ENCODE peak calls at places on chromosome 9, in ten cellular contexts. D is prostate gland, X is HCT116, F is NB4, Y is IMR-90, L is uterus, G is stomach, S is H1, O is A549, Q is transverse colon. R is an unnamed sample.

GRCh38 chr9:107218834-107219485 is 64.1 kb upstream of the RAD23B start:
- DNase-seq in L (no peak), S (no peak), X (no peak), Y (no peak), O (no peak), D (no peak), F (no peak), Q (no peak), G (no peak), R (no peak)

GRCh38 chr9:21153688-21154608 is 12.3 kb upstream of the IFNW1 start:
- DNase-seq in O (no peak), S (no peak), D (no peak), L (no peak), Q (no peak), X (peak; percentile 51), F (peak; percentile 91), G (no peak), Y (peak; percentile 1), R (no peak)

GRCh38 chr9:17810728-17811634 is 232.1 kb downstream of the SH3GL2 start:
- DNase-seq in F (peak; percentile 73), D (peak; percentile 58), Y (peak; percentile 66), O (peak; percentile 17), G (peak; percentile 65), S (no peak), X (peak; percentile 15), Q (peak; percentile 60), L (peak; percentile 40), R (no peak)

GRCh38 chr9:126440938-126441337 is 114.3 kb downstream of the MVB12B start:
- DNase-seq in L (no peak), D (no peak), G (no peak), O (no peak), Q (no peak), S (no peak), X (no peak), Y (no peak), F (no peak), R (peak; percentile 81)

GRCh38 chr9:110671849-110672248 is 3.3 kb downstream of the MUSK start:
- DNase-seq in D (no peak), X (no peak), Y (no peak), L (no peak), O (no peak), F (no peak), Q (no peak), S (no peak), G (no peak), R (no peak)

GRCh38 chr9:35645736-35646582 is 4.8 kb downstream of the SIT1 start:
- DNase-seq in S (no peak), G (peak; percentile 45), L (peak; percentile 57), X (peak; percentile 22), Q (peak; percentile 65), F (peak; percentile 84), O (no peak), Y (no peak), D (peak; percentile 54), R (no peak)

GRCh38 chr9:98231770-98232478 is 23.5 kb downstream of the TBC1D2 start:
- DNase-seq in F (peak; percentile 31), X (no peak), D (no peak), Q (no peak), S (no peak), Y (peak; percentile 95), O (no peak), G (no peak), L (no peak), R (no peak)

GRCh38 chr9:80796662-80797426 is 892.5 kb downstream of the TLE1 start:
- DNase-seq in Y (no peak), X (no peak), L (peak; percentile 35), G (no peak), Q (no peak), D (peak; percentile 45), S (no peak), O (no peak), F (no peak), R (no peak)

GRCh38 chr9:89778100-89779085 is 173.6 kb downstream of the GADD45G start:
- DNase-seq in F (no peak), G (no peak), O (no peak), X (no peak), S (no peak), Y (no peak), D (no peak), Q (no peak), L (no peak), R (no peak)

GRCh38 chr9:95177617-95178016 is 139.9 kb downstream of the FANCC start:
- DNase-seq in S (no peak), Q (no peak), G (no peak), O (no peak), D (no peak), L (no peak), Y (no peak), X (no peak), F (no peak), R (no peak)
- H3K4me3 ChIP-seq in S (no peak overlapping the region), Q (no peak overlapping the region), G (no peak overlapping the region), O (no peak overlapping the region), D (no peak overlapping the region), L (no peak overlapping the region), Y (no peak overlapping the region), X (no peak overlapping the region), F (no peak overlapping the region), R (no peak overlapping the region)

DNA sequence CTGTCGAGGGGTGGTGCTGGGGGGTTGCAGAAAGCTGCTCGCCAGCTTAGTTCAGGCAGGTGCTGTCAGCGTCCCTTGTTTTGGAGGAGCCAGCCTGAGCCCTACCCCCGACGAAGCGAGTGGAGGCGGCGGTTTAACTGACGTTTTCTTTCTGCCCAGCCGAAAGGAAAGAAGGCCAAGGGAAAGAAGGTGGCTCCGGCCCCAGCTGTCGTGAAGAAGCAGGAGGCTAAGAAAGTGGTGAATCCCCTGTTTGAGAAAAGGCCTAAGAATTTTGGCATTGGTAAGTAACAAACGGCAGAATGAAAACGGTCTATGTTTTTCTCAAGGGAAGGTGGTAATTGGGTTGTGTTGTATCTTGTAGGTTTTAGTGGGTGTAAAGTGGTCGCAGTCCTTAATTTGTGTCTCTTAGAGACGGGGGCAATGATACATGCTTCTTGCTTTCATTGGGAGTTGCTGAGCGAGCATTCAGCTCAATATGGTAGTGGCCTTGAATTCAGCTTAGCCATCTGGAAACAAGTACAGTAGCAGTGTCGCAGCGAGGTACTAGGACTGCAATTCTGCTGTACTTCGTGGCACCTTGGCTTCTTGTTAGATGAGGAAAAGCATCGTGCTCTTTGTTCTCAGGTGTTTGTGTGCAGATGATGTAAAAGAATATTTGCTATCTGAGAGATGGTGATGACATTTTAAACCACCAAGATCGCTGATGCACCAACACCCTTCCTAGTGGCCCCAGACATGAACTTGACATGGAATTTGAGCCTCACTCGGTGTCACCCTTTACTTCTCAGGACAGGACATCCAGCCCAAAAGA is 950 bp downstream of the RPL7A start:
- DNase-seq in Y (no peak), D (no peak), X (no peak), S (no peak), G (no peak), F (no peak), O (no peak), L (no peak), Q (no peak), R (no peak)
- TF ChIP-seq POLR2A in Y (no peak), D (no peak), X (no peak), S (no peak), G (no peak), F (no peak), O (no peak), L (no peak), Q (no peak), R (no peak)

DNA sequence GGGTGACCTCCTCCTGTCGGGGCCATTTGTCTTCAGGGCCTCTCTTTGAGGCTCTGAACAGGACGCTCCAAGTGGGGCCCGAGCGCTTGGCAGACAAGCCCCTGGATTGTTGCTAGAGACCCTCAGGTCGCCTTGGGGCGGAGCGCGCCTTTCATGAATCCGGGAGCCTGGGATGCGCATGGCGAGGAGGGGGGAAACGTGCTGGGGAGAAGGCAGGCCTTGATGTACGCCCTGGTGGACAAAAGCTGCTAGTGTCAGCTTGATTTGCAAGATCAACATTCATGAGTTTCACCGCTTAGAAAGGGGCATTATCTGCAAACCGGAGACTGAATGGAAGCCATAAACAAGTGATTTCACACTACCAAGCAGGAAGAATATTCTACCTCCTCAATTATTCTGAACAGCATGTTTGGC is 226.3 kb downstream of the SMARCA2 start:
- DNase-seq in D (peak; percentile 13), Y (peak; percentile 86), S (peak; percentile 70), G (no peak), Q (no peak), F (peak; percentile 48), X (no peak), O (no peak), L (peak; percentile 61), R (no peak)
- TF ChIP-seq CTCF in D (no peak), Y (peak; percentile 26), S (peak; percentile 76), G (no peak), Q (peak; percentile 5), F (peak; percentile 15), X (no peak), O (no peak), L (no peak), R (no peak)

DNA sequence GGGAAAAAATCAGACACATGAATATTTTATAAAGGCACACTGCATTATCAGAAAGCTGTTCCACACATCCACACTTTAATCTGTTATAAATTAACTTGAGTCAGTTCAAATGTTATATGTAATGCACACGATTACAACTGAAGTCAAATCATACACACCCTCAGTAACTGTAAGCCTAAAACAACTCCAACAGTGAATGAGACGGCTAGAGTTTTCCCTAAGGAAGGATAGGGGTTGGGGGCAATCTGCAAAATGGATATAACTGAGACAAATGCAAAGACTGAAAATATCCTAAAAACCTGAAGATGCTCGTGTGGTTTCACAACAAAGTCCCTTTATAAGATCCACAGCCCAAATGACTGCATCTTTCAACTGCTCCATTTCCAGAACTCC is 166.4 kb downstream of the BNC2 start:
- DNase-seq in S (no peak), G (no peak), Q (no peak), O (no peak), D (no peak), Y (no peak), F (no peak), X (no peak), L (no peak), R (no peak)
- H3K4me3 ChIP-seq in S (no peak overlapping the region), G (no peak overlapping the region), Q (no peak overlapping the region), O (peak overlapping the region; percentile 44), D (no peak overlapping the region), Y (peak overlapping the region; percentile 29), F (no peak overlapping the region), X (no peak overlapping the region), L (peak overlapping the region; percentile 41), R (no peak overlapping the region)

DNA sequence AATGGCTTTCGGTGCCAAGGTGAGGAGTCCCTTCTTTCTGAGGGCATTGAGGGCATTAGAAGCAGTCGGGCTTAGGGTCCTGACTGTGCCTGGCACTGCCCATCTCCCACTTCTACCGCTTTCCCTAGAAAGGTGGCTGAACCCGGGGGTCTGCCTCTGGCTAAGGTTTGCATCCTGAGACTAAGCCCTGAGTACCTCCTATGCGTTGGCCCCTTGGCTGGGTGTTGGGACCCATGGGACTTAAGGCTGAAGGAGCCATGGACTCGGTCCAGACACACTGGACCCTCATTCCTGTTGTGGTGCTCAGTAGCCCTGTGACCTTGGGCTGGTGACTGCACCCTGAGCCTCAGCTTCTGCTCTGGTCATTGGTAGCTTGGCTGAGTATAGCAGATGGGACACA is 23.9 kb downstream of the DAB2IP start:
- DNase-seq in X (no peak), F (no peak), Q (no peak), Y (no peak), O (no peak), D (no peak), L (no peak), S (no peak), G (no peak), R (no peak)
- TF ChIP-seq POLR2A in X (no peak), F (no peak), Q (no peak), Y (no peak), O (no peak), D (no peak), L (no peak), S (no peak), G (no peak), R (no peak)

R was measured in lower leg skin.